ENCODE peak calls at places on chromosomes 11 and 22, in eight cellular contexts. Z is AG09309, I is AG09319, D is GM23248, M is tibial artery, N is lower lobe of right lung, K is spleen, R is PC-3. X is an unnamed sample.

GRCh38 chr11:75589933-75590332 is 27.9 kb downstream of the SERPINH1 start:
- DNase-seq in Z (no peak), I (no peak), D (no peak), M (no peak), N (no peak), K (no peak), R (no peak), X (no peak)

GRCh38 chr11:112999518-112999917 is 38.3 kb downstream of the NCAM1 start:
- DNase-seq in Z (no peak), I (no peak), D (no peak), M (no peak), N (no peak), K (no peak), R (no peak), X (no peak)

GRCh38 chr11:63602296-63602695 is 11.9 kb downstream of the PLAAT3 start:
- DNase-seq in Z (peak; percentile 44), I (no peak), D (peak; percentile 41), M (no peak), N (no peak), K (no peak), R (no peak), X (no peak)

GRCh38 chr11:76279651-76280050 is 73.3 kb upstream of the WNT11 start:
- DNase-seq in Z (no peak), I (no peak), D (no peak), M (no peak), N (no peak), K (no peak), R (no peak), X (no peak)

GRCh38 chr22:22248878-22249277 is 4.3 kb downstream of the VPREB1 start:
- DNase-seq in Z (no peak), I (no peak), D (no peak), M (no peak), N (no peak), K (no peak), R (no peak), X (no peak)

GRCh38 chr11:125464671-125465070 is 31.4 kb downstream of the FEZ1 start:
- DNase-seq in Z (no peak), I (no peak), D (no peak), M (no peak), N (no peak), K (no peak), R (no peak), X (no peak)

GRCh38 chr11:85086511-85087284 is 540.4 kb downstream of the DLG2 start:
- DNase-seq in Z (no peak), I (no peak), D (peak; percentile 62), M (no peak), N (no peak), K (no peak), R (peak; percentile 99), X (no peak)

GRCh38 chr11:65274734-65275682 is 13.2 kb downstream of the POLA2 start:
- DNase-seq in Z (peak; percentile 97), I (peak; percentile 94), D (peak; percentile 96), M (peak; percentile 81), N (peak; percentile 62), K (peak; percentile 79), R (peak; percentile 96), X (peak; percentile 95)

GRCh38 chr22:27997538-27997937 is 78.5 kb upstream of the PITPNB start:
- DNase-seq in Z (no peak), I (no peak), D (peak; percentile 43), M (peak; percentile 41), N (peak; percentile 24), K (peak; percentile 68), R (no peak), X (no peak)

GRCh38 chr11:82718307-82718706 is 15.4 kb downstream of the FAM181B start:
- DNase-seq in Z (no peak), I (no peak), D (peak; percentile 82), M (no peak), N (no peak), K (no peak), R (peak; percentile 76), X (no peak)

GRCh38 chr11:18229501-18229900 is 7.1 kb downstream of the SAA4 start:
- DNase-seq in Z (no peak), I (no peak), D (no peak), M (no peak), N (no peak), K (no peak), R (no peak), X (no peak)

GRCh38 chr22:42396621-42397331 is 35.4 kb downstream of the NFAM1 start:
- DNase-seq in Z (no peak), I (no peak), D (no peak), M (peak; percentile 76), N (no peak), K (peak; percentile 92), R (no peak), X (no peak)

GRCh38 chr11:69374110-69374981 is 80.4 kb downstream of the MYEOV start:
- DNase-seq in Z (no peak), I (no peak), D (no peak), M (peak; percentile 60), N (no peak), K (peak; percentile 68), R (no peak), X (no peak)

GRCh38 chr11:88292156-88292844 is 45.2 kb downstream of the CTSC start:
- DNase-seq in Z (no peak), I (peak; percentile 18), D (peak; percentile 41), M (no peak), N (no peak), K (no peak), R (peak; percentile 85), X (no peak)

GRCh38 chr11:111422494-111423249 is 43.6 kb upstream of the POU2AF1 start:
- DNase-seq in Z (no peak), I (no peak), D (peak; percentile 62), M (no peak), N (peak; percentile 61), K (peak; percentile 86), R (peak; percentile 65), X (no peak)

GRCh38 chr11:75400110-75400865 is 970 bp downstream of the RPS3 start:
- DNase-seq in Z (no peak), I (no peak), D (peak; percentile 51), M (no peak), N (no peak), K (no peak), R (peak; percentile 35), X (no peak)

X was measured in non-pigmented ciliary epithelial cell.